ENCODE peak calls at places on chromosomes 6 and 20, in eight cellular contexts. X, V, E, T, J, Q, K and Z are unnamed samples.

GRCh38 chr6:19417713-19418112 is 419.5 kb upstream of the ID4 start:
- DNase-seq in X (no peak), K (no peak), E (no peak), J (no peak), T (no peak), Q (no peak), V (no peak), Z (no peak)

GRCh38 chr6:126228001-126228791 is 111.7 kb upstream of the CENPW start:
- DNase-seq in E (no peak), J (peak; percentile 13), K (no peak), X (no peak), Q (no peak), T (peak; percentile 46), V (no peak), Z (no peak)

GRCh38 chr20:47922280-47922675 is 137.0 kb upstream of the SULF2 start:
- DNase-seq in Q (no peak), E (no peak), V (no peak), X (no peak), J (no peak), T (no peak), K (no peak), Z (no peak)

GRCh38 chr6:90284745-90285481 is 11.7 kb downstream of the BACH2 start:
- DNase-seq in X (no peak), K (no peak), T (no peak), Q (peak; percentile 62), V (no peak), J (peak; percentile 17), E (no peak), Z (no peak)

GRCh38 chr20:62819494-62820174 is 2.8 kb downstream of the COL9A3 start:
- DNase-seq in E (no peak), Q (no peak), X (no peak), K (no peak), J (no peak), V (no peak), T (no peak), Z (no peak)

GRCh38 chr6:90098025-90098474 is 198.6 kb downstream of the BACH2 start:
- DNase-seq in J (peak; percentile 25), Q (no peak), X (no peak), K (no peak), T (no peak), V (no peak), E (peak; percentile 82), Z (no peak)

GRCh38 chr6:19309661-19310060 is 527.5 kb upstream of the ID4 start:
- DNase-seq in X (no peak), E (no peak), Q (no peak), T (no peak), K (no peak), V (no peak), J (no peak), Z (no peak)

GRCh38 chr20:53224851-53225250 is 252.7 kb downstream of the TSHZ2 start:
- DNase-seq in T (no peak), Q (no peak), X (no peak), K (no peak), E (no peak), V (no peak), J (no peak), Z (no peak)

GRCh38 chr6:44667668-44668390 is 280.3 kb downstream of the CDC5L start:
- DNase-seq in E (no peak), V (peak; percentile 71), T (no peak), Q (no peak), X (peak; percentile 39), J (peak; percentile 58), K (peak; percentile 17), Z (peak; percentile 7)

GRCh38 chr6:5151955-5152401 is 66.8 kb downstream of the PPP1R3G start:
- DNase-seq in X (no peak), J (no peak), T (no peak), K (no peak), Q (no peak), E (peak; percentile 60), V (no peak), Z (no peak)

GRCh38 chr6:130559166-130559565 is 193.3 kb downstream of the TMEM200A start:
- DNase-seq in X (no peak), V (no peak), J (no peak), K (no peak), Q (no peak), E (no peak), T (no peak), Z (no peak)